ENCODE peak calls at places on chromosomes 12 and 14, in ten cellular contexts. One of them, this sample, is unnamed.

GRCh38 chr12:43289412-43289811 is 262.6 kb downstream of the ADAMTS20 start:
- DNase-seq in colonic mucosa: no peak
- DNase-seq in heart left ventricle: no peak
- DNase-seq in psoas muscle: no peak
- DNase-seq in uterus: peak; percentile 19
- DNase-seq in upper lobe of right lung: no peak
- DNase-seq in PC-3: no peak
- DNase-seq in A549: no peak
- DNase-seq in dorsolateral prefrontal cortex: no peak
- DNase-seq in right lobe of liver: no peak
- DNase-seq in this sample: no peak

GRCh38 chr12:31589896-31590729 is 823 bp downstream of the DENND5B start:
- DNase-seq in upper lobe of right lung: peak; percentile 78
- DNase-seq in colonic mucosa: peak; percentile 77
- DNase-seq in heart left ventricle: peak; percentile 72
- DNase-seq in right lobe of liver: peak; percentile 92
- DNase-seq in psoas muscle: peak; percentile 84
- DNase-seq in dorsolateral prefrontal cortex: peak; percentile 59
- DNase-seq in uterus: peak; percentile 60
- DNase-seq in A549: peak; percentile 81
- DNase-seq in PC-3: peak; percentile 49
- DNase-seq in this sample: no peak

GRCh38 chr12:22276846-22277245 is 57.7 kb downstream of the ST8SIA1 start:
- DNase-seq in upper lobe of right lung: no peak
- DNase-seq in A549: no peak
- DNase-seq in heart left ventricle: no peak
- DNase-seq in psoas muscle: no peak
- DNase-seq in uterus: no peak
- DNase-seq in dorsolateral prefrontal cortex: no peak
- DNase-seq in right lobe of liver: no peak
- DNase-seq in colonic mucosa: no peak
- DNase-seq in PC-3: no peak
- DNase-seq in this sample: no peak

GRCh38 chr12:124848621-124849380 is 14.9 kb downstream of the SCARB1 start:
- DNase-seq in PC-3: no peak
- DNase-seq in A549: no peak
- DNase-seq in colonic mucosa: no peak
- DNase-seq in right lobe of liver: no peak
- DNase-seq in psoas muscle: no peak
- DNase-seq in dorsolateral prefrontal cortex: peak; percentile 50
- DNase-seq in uterus: no peak
- DNase-seq in upper lobe of right lung: no peak
- DNase-seq in heart left ventricle: no peak
- DNase-seq in this sample: no peak

GRCh38 chr12:73225941-73226340 is 953.8 kb downstream of the TRHDE start:
- DNase-seq in psoas muscle: no peak
- DNase-seq in heart left ventricle: no peak
- DNase-seq in upper lobe of right lung: no peak
- DNase-seq in PC-3: no peak
- DNase-seq in A549: no peak
- DNase-seq in colonic mucosa: no peak
- DNase-seq in dorsolateral prefrontal cortex: no peak
- DNase-seq in right lobe of liver: no peak
- DNase-seq in uterus: no peak
- DNase-seq in this sample: no peak

GRCh38 chr12:16610743-16611142 is 4.8 kb upstream of the LMO3 start:
- DNase-seq in heart left ventricle: no peak
- DNase-seq in uterus: no peak
- DNase-seq in PC-3: no peak
- DNase-seq in upper lobe of right lung: no peak
- DNase-seq in colonic mucosa: no peak
- DNase-seq in right lobe of liver: no peak
- DNase-seq in dorsolateral prefrontal cortex: no peak
- DNase-seq in psoas muscle: no peak
- DNase-seq in A549: no peak
- DNase-seq in this sample: no peak

GRCh38 chr14:106346534-106347290 is 820.3 kb downstream of the TMEM121 start:
- DNase-seq in upper lobe of right lung: no peak
- DNase-seq in right lobe of liver: no peak
- DNase-seq in colonic mucosa: no peak
- DNase-seq in psoas muscle: no peak
- DNase-seq in uterus: no peak
- DNase-seq in A549: no peak
- DNase-seq in dorsolateral prefrontal cortex: no peak
- DNase-seq in heart left ventricle: no peak
- DNase-seq in PC-3: no peak
- DNase-seq in this sample: no peak

GRCh38 chr14:76953196-76953945 is 75.1 kb downstream of the IRF2BPL start:
- DNase-seq in colonic mucosa: peak; percentile 78
- DNase-seq in heart left ventricle: peak; percentile 75
- DNase-seq in uterus: peak; percentile 81
- DNase-seq in psoas muscle: peak; percentile 88
- DNase-seq in dorsolateral prefrontal cortex: no peak
- DNase-seq in A549: peak; percentile 87
- DNase-seq in PC-3: peak; percentile 98
- DNase-seq in upper lobe of right lung: peak; percentile 86
- DNase-seq in right lobe of liver: peak; percentile 77
- DNase-seq in this sample: no peak

GRCh38 chr12:27592548-27592947 is 68.5 kb downstream of the PPFIBP1 start:
- DNase-seq in upper lobe of right lung: no peak
- DNase-seq in PC-3: peak; percentile 93
- DNase-seq in A549: peak; percentile 72
- DNase-seq in right lobe of liver: no peak
- DNase-seq in colonic mucosa: no peak
- DNase-seq in dorsolateral prefrontal cortex: no peak
- DNase-seq in heart left ventricle: no peak
- DNase-seq in psoas muscle: no peak
- DNase-seq in uterus: peak; percentile 62
- DNase-seq in this sample: no peak

GRCh38 chr12:44372259-44372658 is 503.9 kb downstream of the NELL2 start:
- DNase-seq in upper lobe of right lung: no peak
- DNase-seq in right lobe of liver: no peak
- DNase-seq in PC-3: peak; percentile 98
- DNase-seq in colonic mucosa: no peak
- DNase-seq in heart left ventricle: no peak
- DNase-seq in psoas muscle: no peak
- DNase-seq in A549: no peak
- DNase-seq in uterus: no peak
- DNase-seq in dorsolateral prefrontal cortex: no peak
- DNase-seq in this sample: no peak

GRCh38 chr12:82793882-82794281 is 107.2 kb downstream of the TMTC2 start:
- DNase-seq in right lobe of liver: no peak
- DNase-seq in A549: no peak
- DNase-seq in heart left ventricle: no peak
- DNase-seq in upper lobe of right lung: no peak
- DNase-seq in PC-3: no peak
- DNase-seq in uterus: no peak
- DNase-seq in colonic mucosa: no peak
- DNase-seq in dorsolateral prefrontal cortex: no peak
- DNase-seq in psoas muscle: no peak
- DNase-seq in this sample: no peak

GRCh38 chr12:22541496-22541895 is 2.8 kb downstream of the C2CD5 start:
- DNase-seq in psoas muscle: no peak
- DNase-seq in PC-3: no peak
- DNase-seq in heart left ventricle: no peak
- DNase-seq in colonic mucosa: no peak
- DNase-seq in dorsolateral prefrontal cortex: no peak
- DNase-seq in uterus: no peak
- DNase-seq in upper lobe of right lung: no peak
- DNase-seq in A549: no peak
- DNase-seq in right lobe of liver: no peak
- DNase-seq in this sample: no peak

GRCh38 chr12:121443911-121444841 is 44.3 kb downstream of the RNF34 start:
- DNase-seq in right lobe of liver: peak; percentile 58
- DNase-seq in upper lobe of right lung: no peak
- DNase-seq in uterus: no peak
- DNase-seq in A549: no peak
- DNase-seq in dorsolateral prefrontal cortex: no peak
- DNase-seq in heart left ventricle: no peak
- DNase-seq in PC-3: no peak
- DNase-seq in psoas muscle: no peak
- DNase-seq in colonic mucosa: peak; percentile 55
- DNase-seq in this sample: no peak

GRCh38 chr14:68951051-68951797 is 27.9 kb downstream of the ACTN1 start:
- DNase-seq in upper lobe of right lung: peak; percentile 76
- DNase-seq in dorsolateral prefrontal cortex: no peak
- DNase-seq in colonic mucosa: peak; percentile 85
- DNase-seq in uterus: peak; percentile 99
- DNase-seq in PC-3: peak; percentile 100
- DNase-seq in A549: peak; percentile 95
- DNase-seq in psoas muscle: peak; percentile 89
- DNase-seq in right lobe of liver: no peak
- DNase-seq in heart left ventricle: peak; percentile 74
- DNase-seq in this sample: no peak

GRCh38 chr14:51691176-51691575 is 39.5 kb downstream of the FRMD6 start:
- DNase-seq in colonic mucosa: no peak
- DNase-seq in dorsolateral prefrontal cortex: no peak
- DNase-seq in A549: no peak
- DNase-seq in right lobe of liver: no peak
- DNase-seq in heart left ventricle: no peak
- DNase-seq in upper lobe of right lung: no peak
- DNase-seq in uterus: no peak
- DNase-seq in PC-3: peak; percentile 31
- DNase-seq in psoas muscle: no peak
- DNase-seq in this sample: no peak

GRCh38 chr12:23949212-23950010 is at the start of gene SOX5:
- DNase-seq in heart left ventricle: no peak
- DNase-seq in A549: peak; percentile 4
- DNase-seq in PC-3: no peak
- DNase-seq in uterus: peak; percentile 18
- DNase-seq in right lobe of liver: peak; percentile 61
- DNase-seq in psoas muscle: peak; percentile 53
- DNase-seq in upper lobe of right lung: peak; percentile 67
- DNase-seq in colonic mucosa: no peak
- DNase-seq in dorsolateral prefrontal cortex: no peak
- DNase-seq in this sample: no peak

DNA sequence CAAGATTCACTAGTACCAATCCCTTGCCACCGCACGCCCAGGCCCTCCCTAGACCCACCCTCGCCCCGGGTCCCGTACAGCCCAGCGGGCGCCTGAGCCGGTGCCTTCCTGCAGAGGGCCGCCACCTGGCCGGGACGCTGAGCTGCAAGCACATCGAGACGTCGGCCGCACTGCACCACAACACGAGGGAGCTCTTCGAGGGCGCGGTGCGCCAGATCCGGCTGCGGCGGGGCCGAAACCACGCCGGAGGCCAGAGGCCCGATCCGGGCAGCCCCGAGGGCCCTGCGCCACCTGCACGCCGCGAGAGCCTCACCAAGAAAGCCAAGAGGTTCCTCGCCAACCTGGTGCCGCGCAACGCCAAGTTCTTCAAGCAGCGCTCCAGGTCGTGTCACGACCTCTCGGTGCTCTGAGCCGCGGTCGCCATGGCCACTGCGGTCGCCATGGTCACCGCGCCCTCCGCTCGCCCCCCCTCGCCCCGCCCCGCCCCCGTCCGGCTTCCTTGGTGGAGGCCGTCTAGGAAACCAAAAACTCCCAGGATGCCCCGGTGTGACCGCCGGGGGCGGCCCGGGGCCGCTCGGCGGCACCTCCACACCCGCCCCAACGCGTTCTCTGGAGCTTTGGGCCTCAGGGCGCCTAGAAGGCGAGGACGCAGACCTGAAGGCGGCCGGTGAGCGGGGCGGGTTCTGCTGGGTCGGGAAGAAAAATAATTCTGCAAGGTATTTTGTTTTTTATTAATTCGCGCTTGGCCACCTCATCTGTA is 3.7 kb downstream of the REM2 start:
- DNase-seq in heart left ventricle: peak; percentile 73
- DNase-seq in uterus: peak; percentile 76
- DNase-seq in A549: peak; percentile 73
- DNase-seq in right lobe of liver: no peak
- DNase-seq in upper lobe of right lung: peak; percentile 93
- DNase-seq in colonic mucosa: peak; percentile 88
- DNase-seq in dorsolateral prefrontal cortex: no peak
- DNase-seq in PC-3: peak; percentile 74
- DNase-seq in psoas muscle: peak; percentile 78
- DNase-seq in this sample: no peak
- H3K27ac ChIP-seq in heart left ventricle: peak overlapping the region; percentile 39
- H3K27ac ChIP-seq in uterus: peak overlapping the region; percentile 44
- H3K27ac ChIP-seq in A549: peak overlapping the region; percentile 93
- H3K27ac ChIP-seq in right lobe of liver: peak overlapping the region; percentile 33
- H3K27ac ChIP-seq in upper lobe of right lung: peak overlapping the region; percentile 84
- H3K27ac ChIP-seq in colonic mucosa: peak overlapping the region; percentile 82
- H3K27ac ChIP-seq in dorsolateral prefrontal cortex: no peak overlapping the region
- H3K27ac ChIP-seq in PC-3: peak overlapping the region; percentile 67
- H3K27ac ChIP-seq in psoas muscle: no peak overlapping the region
- H3K27ac ChIP-seq in this sample: peak overlapping the region; percentile 92

GRCh38 chr12:65106948-65107347 is 14.2 kb downstream of the WIF1 start:
- DNase-seq in dorsolateral prefrontal cortex: no peak
- DNase-seq in upper lobe of right lung: no peak
- DNase-seq in psoas muscle: no peak
- DNase-seq in PC-3: peak; percentile 56
- DNase-seq in right lobe of liver: no peak
- DNase-seq in heart left ventricle: no peak
- DNase-seq in colonic mucosa: no peak
- DNase-seq in uterus: no peak
- DNase-seq in A549: peak; percentile 15
- DNase-seq in this sample: no peak
- TF ChIP-seq CTCF in dorsolateral prefrontal cortex: peak; percentile 46
- TF ChIP-seq CTCF in upper lobe of right lung: peak; percentile 37
- TF ChIP-seq CTCF in psoas muscle: no peak
- TF ChIP-seq CTCF in PC-3: peak; percentile 72
- TF ChIP-seq CTCF in right lobe of liver: peak; percentile 16
- TF ChIP-seq CTCF in heart left ventricle: no peak
- TF ChIP-seq CTCF in colonic mucosa: peak; percentile 17
- TF ChIP-seq CTCF in uterus: no peak
- TF ChIP-seq CTCF in A549: peak; percentile 50
- TF ChIP-seq CTCF in this sample: peak; percentile 54

DNA sequence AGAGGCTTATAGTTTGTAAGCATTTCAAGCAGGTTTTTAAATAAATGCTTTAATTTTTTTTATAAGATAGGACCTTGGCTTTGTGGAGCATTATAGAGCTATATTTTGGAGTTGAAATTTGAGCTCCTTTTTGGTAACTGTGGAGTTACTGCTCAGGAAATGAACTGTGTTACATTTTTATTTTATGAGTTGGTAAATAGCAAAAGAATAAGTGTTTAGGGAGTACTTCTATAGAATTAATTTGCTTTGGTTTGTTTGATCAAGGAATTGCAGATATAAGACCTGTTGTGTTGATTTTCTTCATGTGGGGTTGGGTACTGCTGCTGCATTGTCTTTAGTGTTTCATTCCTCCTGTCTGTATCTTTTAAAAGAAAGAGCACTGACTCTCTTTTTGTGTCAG is 3.5 kb downstream of the ATP2A2 start:
- DNase-seq in PC-3: peak; percentile 46
- DNase-seq in uterus: no peak
- DNase-seq in right lobe of liver: no peak
- DNase-seq in psoas muscle: no peak
- DNase-seq in dorsolateral prefrontal cortex: no peak
- DNase-seq in heart left ventricle: no peak
- DNase-seq in colonic mucosa: no peak
- DNase-seq in upper lobe of right lung: no peak
- DNase-seq in A549: no peak
- DNase-seq in this sample: no peak
- H3K4me3 ChIP-seq in PC-3: peak overlapping the region; percentile 85
- H3K4me3 ChIP-seq in uterus: peak overlapping the region; percentile 16
- H3K4me3 ChIP-seq in right lobe of liver: peak overlapping the region; percentile 89
- H3K4me3 ChIP-seq in psoas muscle: peak overlapping the region; percentile 96
- H3K4me3 ChIP-seq in dorsolateral prefrontal cortex: peak overlapping the region; percentile 92
- H3K4me3 ChIP-seq in heart left ventricle: peak overlapping the region; percentile 91
- H3K4me3 ChIP-seq in colonic mucosa: peak overlapping the region; percentile 6
- H3K4me3 ChIP-seq in upper lobe of right lung: peak overlapping the region; percentile 82
- H3K4me3 ChIP-seq in A549: peak overlapping the region; percentile 81
- H3K4me3 ChIP-seq in this sample: peak overlapping the region; percentile 82

GRCh38 chr14:73251516-73252215 is 14.4 kb downstream of the PAPLN start:
- DNase-seq in heart left ventricle: no peak
- DNase-seq in upper lobe of right lung: no peak
- DNase-seq in right lobe of liver: peak; percentile 55
- DNase-seq in PC-3: no peak
- DNase-seq in psoas muscle: peak; percentile 45
- DNase-seq in dorsolateral prefrontal cortex: no peak
- DNase-seq in colonic mucosa: no peak
- DNase-seq in A549: no peak
- DNase-seq in uterus: no peak
- DNase-seq in this sample: no peak
- H3K27ac ChIP-seq in heart left ventricle: no peak overlapping the region
- H3K27ac ChIP-seq in upper lobe of right lung: no peak overlapping the region
- H3K27ac ChIP-seq in right lobe of liver: no peak overlapping the region
- H3K27ac ChIP-seq in PC-3: no peak overlapping the region
- H3K27ac ChIP-seq in psoas muscle: no peak overlapping the region
- H3K27ac ChIP-seq in dorsolateral prefrontal cortex: no peak overlapping the region
- H3K27ac ChIP-seq in colonic mucosa: no peak overlapping the region
- H3K27ac ChIP-seq in A549: no peak overlapping the region
- H3K27ac ChIP-seq in uterus: no peak overlapping the region
- H3K27ac ChIP-seq in this sample: no peak overlapping the region